ENCODE peak calls at places on chromosomes 13 and 19, in four cellular contexts. One of them, this sample, is unnamed.

GRCh38 chr19:21463449-21464105 is 41.8 kb upstream of the ZNF429 start:
- DNase-seq in transverse colon: peak; percentile 17
- DNase-seq in sigmoid colon: no peak
- DNase-seq in HepG2: no peak
- DNase-seq in this sample: no peak

GRCh38 chr13:44561352-44561751 is 14.8 kb downstream of the TSC22D1 start:
- DNase-seq in transverse colon: no peak
- DNase-seq in sigmoid colon: no peak
- DNase-seq in HepG2: no peak
- DNase-seq in this sample: no peak

GRCh38 chr13:87311165-87311564 is 360.0 kb upstream of the SLITRK5 start:
- DNase-seq in transverse colon: no peak
- DNase-seq in sigmoid colon: no peak
- DNase-seq in HepG2: no peak
- DNase-seq in this sample: no peak

GRCh38 chr13:113973218-113974164 is at the start of gene C13orf46:
- DNase-seq in transverse colon: no peak
- DNase-seq in sigmoid colon: peak; percentile 64
- DNase-seq in HepG2: peak; percentile 12
- DNase-seq in this sample: no peak

GRCh38 chr13:49308104-49308875 is 60.6 kb downstream of the CDADC1 start:
- DNase-seq in transverse colon: peak; percentile 69
- DNase-seq in sigmoid colon: peak; percentile 98
- DNase-seq in HepG2: peak; percentile 63
- DNase-seq in this sample: no peak

GRCh38 chr19:41541990-41542584 is 33.9 kb upstream of the CEACAM21 start:
- DNase-seq in transverse colon: peak; percentile 74
- DNase-seq in sigmoid colon: peak; percentile 70
- DNase-seq in HepG2: peak; percentile 31
- DNase-seq in this sample: no peak

GRCh38 chr19:46818812-46819211 is 30.4 kb upstream of the SLC1A5 start:
- DNase-seq in transverse colon: no peak
- DNase-seq in sigmoid colon: no peak
- DNase-seq in HepG2: peak; percentile 63
- DNase-seq in this sample: no peak

GRCh38 chr13:39499580-39499979 is 103.4 kb downstream of the LHFPL6 start:
- DNase-seq in transverse colon: no peak
- DNase-seq in sigmoid colon: no peak
- DNase-seq in HepG2: no peak
- DNase-seq in this sample: peak; percentile 78

GRCh38 chr19:45764947-45765346 is 4.1 kb downstream of the SIX5 start:
- DNase-seq in transverse colon: no peak
- DNase-seq in sigmoid colon: peak; percentile 66
- DNase-seq in HepG2: no peak
- DNase-seq in this sample: no peak

GRCh38 chr13:25217023-25217909 is 45.2 kb upstream of the AMER2 start:
- DNase-seq in transverse colon: no peak
- DNase-seq in sigmoid colon: no peak
- DNase-seq in HepG2: no peak
- DNase-seq in this sample: no peak

GRCh38 chr13:38430761-38431160 is 81.1 kb downstream of the UFM1 start:
- DNase-seq in transverse colon: no peak
- DNase-seq in sigmoid colon: no peak
- DNase-seq in HepG2: no peak
- DNase-seq in this sample: no peak

GRCh38 chr19:49533551-49534488 is 6.0 kb downstream of the RCN3 start:
- DNase-seq in transverse colon: peak; percentile 69
- DNase-seq in sigmoid colon: peak; percentile 88
- DNase-seq in HepG2: no peak
- DNase-seq in this sample: peak; percentile 95

DNA sequence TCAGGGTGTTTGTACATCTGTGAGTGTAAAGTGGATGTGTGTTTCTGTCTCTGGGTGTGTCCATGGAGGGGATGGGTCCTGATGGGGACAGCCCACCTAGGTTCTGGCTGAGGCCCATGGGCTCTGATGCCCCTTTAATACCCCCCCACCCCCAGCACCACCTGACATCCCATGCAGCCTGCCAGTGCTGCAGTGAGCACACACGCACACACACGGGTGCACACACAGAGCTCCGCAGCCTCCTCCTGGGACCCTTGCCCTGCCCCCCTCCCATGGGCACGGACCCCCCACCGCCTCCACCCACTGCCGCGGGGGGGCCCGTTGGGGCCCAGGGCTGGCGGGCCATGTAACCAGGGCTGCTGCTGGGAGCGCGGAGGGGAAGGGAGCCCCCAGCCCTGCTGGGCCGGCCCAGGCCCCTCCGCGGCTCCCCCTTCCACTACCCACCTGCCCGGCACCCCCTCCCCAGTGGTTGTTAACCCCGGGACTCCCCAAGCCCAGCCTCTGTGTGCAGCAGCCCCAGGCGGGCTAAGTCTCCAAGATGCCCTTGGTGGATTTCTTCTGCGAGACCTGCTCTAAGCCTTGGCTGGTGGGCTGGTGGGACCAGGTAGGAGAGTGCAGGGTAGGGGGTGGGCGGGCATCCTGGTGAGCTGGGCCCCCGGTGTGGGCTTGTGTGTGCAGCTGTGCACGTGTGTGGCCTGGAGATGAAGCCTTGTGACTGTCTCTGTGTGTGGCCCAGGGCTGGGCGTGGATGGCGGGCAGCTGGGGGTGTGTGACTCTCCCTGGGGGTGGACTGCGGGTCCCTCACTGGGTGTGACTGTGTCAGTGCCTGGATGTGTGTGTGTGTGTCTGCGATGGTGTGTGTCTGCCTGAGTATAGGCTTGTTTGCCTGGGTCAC is 32.6 kb downstream of the PDE4A start:
- DNase-seq in transverse colon: peak; percentile 27
- DNase-seq in sigmoid colon: no peak
- DNase-seq in HepG2: no peak
- DNase-seq in this sample: no peak
- TF ChIP-seq EP300 in transverse colon: no peak
- TF ChIP-seq EP300 in sigmoid colon: no peak
- TF ChIP-seq EP300 in HepG2: no peak
- TF ChIP-seq EP300 in this sample: no peak

GRCh38 chr19:12670159-12670928 is 3.7 kb downstream of the WDR83 start:
- DNase-seq in transverse colon: no peak
- DNase-seq in sigmoid colon: no peak
- DNase-seq in HepG2: no peak
- DNase-seq in this sample: no peak
- TF ChIP-seq POLR2AphosphoS5 in transverse colon: no peak
- TF ChIP-seq POLR2AphosphoS5 in sigmoid colon: no peak
- TF ChIP-seq POLR2AphosphoS5 in HepG2: no peak
- TF ChIP-seq POLR2AphosphoS5 in this sample: no peak

GRCh38 chr19:1097810-1098176 is 2.6 kb upstream of the POLR2E start:
- DNase-seq in transverse colon: no peak
- DNase-seq in sigmoid colon: no peak
- DNase-seq in HepG2: peak; percentile 89
- DNase-seq in this sample: no peak

GRCh38 chr19:1094655-1094977 is 559 bp downstream of the POLR2E start:
- DNase-seq in transverse colon: no peak
- DNase-seq in sigmoid colon: no peak
- DNase-seq in HepG2: no peak
- DNase-seq in this sample: no peak

GRCh38 chr19:1093330-1093729 is 1.8 kb downstream of the POLR2E start:
- DNase-seq in transverse colon: no peak
- DNase-seq in sigmoid colon: no peak
- DNase-seq in HepG2: no peak
- DNase-seq in this sample: no peak

GRCh38 chr19:1093811-1094553 is 1.2 kb downstream of the POLR2E start:
- DNase-seq in transverse colon: no peak
- DNase-seq in sigmoid colon: no peak
- DNase-seq in HepG2: peak; percentile 29
- DNase-seq in this sample: no peak

GRCh38 chr19:1094978-1095701 is at the start of gene POLR2E:
- DNase-seq in transverse colon: peak; percentile 99
- DNase-seq in sigmoid colon: peak; percentile 100
- DNase-seq in HepG2: peak; percentile 94
- DNase-seq in this sample: peak; percentile 99
- TF ChIP-seq EP300 in transverse colon: no peak
- TF ChIP-seq EP300 in sigmoid colon: no peak
- TF ChIP-seq EP300 in HepG2: no peak
- TF ChIP-seq EP300 in this sample: no peak

GRCh38 chr19:55322495-55322894 is 2.6 kb downstream of the TMEM150B start:
- DNase-seq in transverse colon: peak; percentile 77
- DNase-seq in sigmoid colon: no peak
- DNase-seq in HepG2: no peak
- DNase-seq in this sample: no peak

GRCh38 chr19:55320844-55321419 is 4.2 kb downstream of the TMEM150B start:
- DNase-seq in transverse colon: no peak
- DNase-seq in sigmoid colon: no peak
- DNase-seq in HepG2: no peak
- DNase-seq in this sample: no peak

GRCh38 chr19:55324705-55325104 is 436 bp downstream of the TMEM150B start:
- DNase-seq in transverse colon: no peak
- DNase-seq in sigmoid colon: no peak
- DNase-seq in HepG2: no peak
- DNase-seq in this sample: no peak

GRCh38 chr19:55321466-55321865 is 3.7 kb downstream of the TMEM150B start:
- DNase-seq in transverse colon: peak; percentile 41
- DNase-seq in sigmoid colon: no peak
- DNase-seq in HepG2: no peak
- DNase-seq in this sample: no peak

GRCh38 chr19:55325172-55325571 is at the start of gene TMEM150B:
- DNase-seq in transverse colon: no peak
- DNase-seq in sigmoid colon: no peak
- DNase-seq in HepG2: no peak
- DNase-seq in this sample: no peak
- TF ChIP-seq POLR2AphosphoS5 in transverse colon: no peak
- TF ChIP-seq POLR2AphosphoS5 in sigmoid colon: no peak
- TF ChIP-seq POLR2AphosphoS5 in HepG2: no peak
- TF ChIP-seq POLR2AphosphoS5 in this sample: no peak